ENCODE peak calls at places on chromosomes 2 and 18, in four cellular contexts. E, U, T and C are unnamed samples.

GRCh38 chr2:86298411-86299390 is 38.7 kb downstream of the REEP1 start:
- DNase-seq in E (no peak), U (no peak), T (no peak), C (no peak)

GRCh38 chr2:122194546-122194945 is 439.1 kb downstream of the TSN start:
- DNase-seq in E (no peak), U (no peak), T (no peak), C (no peak)

GRCh38 chr2:74577448-74577847 is 22.9 kb downstream of the DOK1 start:
- DNase-seq in E (no peak), U (no peak), T (no peak), C (no peak)

GRCh38 chr2:209501579-209501978 is 77.7 kb downstream of the MAP2 start:
- DNase-seq in E (no peak), U (no peak), T (no peak), C (peak)

GRCh38 chr2:58131191-58132011 is 84.8 kb downstream of the VRK2 start:
- DNase-seq in E (no peak), U (peak), T (no peak), C (peak)

GRCh38 chr2:174495365-174496012 is 8.7 kb upstream of the GPR155 start:
- DNase-seq in E (peak), U (no peak), T (no peak), C (peak)

GRCh38 chr2:36912692-36913091 is 53.6 kb downstream of the STRN start:
- DNase-seq in E (no peak), U (peak), T (no peak), C (peak)

GRCh38 chr2:85698880-85699254 is 4.7 kb downstream of the GNLY start:
- DNase-seq in E (no peak), U (no peak), T (no peak), C (no peak)

GRCh38 chr2:226215902-226216503 is 583.6 kb downstream of the IRS1 start:
- DNase-seq in E (peak), U (peak), T (peak), C (peak)

GRCh38 chr2:174051741-174052638 is 86.8 kb upstream of the SP3 start:
- DNase-seq in E (no peak), U (peak), T (no peak), C (peak)

GRCh38 chr2:234733795-234734600 is 217.8 kb upstream of the SH3BP4 start:
- DNase-seq in E (no peak), U (no peak), T (no peak), C (no peak)

GRCh38 chr2:74006424-74006823 is 21.7 kb downstream of the TET3 start:
- DNase-seq in E (no peak), U (peak), T (no peak), C (no peak)

GRCh38 chr2:158131919-158132566 is 30.4 kb downstream of the UPP2 start:
- DNase-seq in E (peak), U (no peak), T (no peak), C (no peak)

GRCh38 chr2:42916394-42916793 is 124.0 kb upstream of the HAAO start:
- DNase-seq in E (no peak), U (no peak), T (no peak), C (no peak)

GRCh38 chr2:105388971-105389381 is 9.9 kb downstream of the FHL2 start:
- DNase-seq in E (no peak), U (peak), T (no peak), C (peak)

GRCh38 chr2:126792186-126792585 is 106.5 kb upstream of the TEX51 start:
- DNase-seq in E (no peak), U (no peak), T (peak), C (no peak)

GRCh38 chr18:2903006-2903405 is 56.2 kb downstream of the EMILIN2 start:
- DNase-seq in E (no peak), U (peak), T (peak), C (peak)

GRCh38 chr2:168198476-168199192 is 48.8 kb downstream of the STK39 start:
- DNase-seq in E (no peak), U (no peak), T (no peak), C (peak)

GRCh38 chr18:58714821-58715220 is 43.6 kb downstream of the MALT1 start:
- DNase-seq in E (no peak), U (no peak), T (no peak), C (no peak)

GRCh38 chr2:97995734-97996624 is at the start of gene TMEM131:
- DNase-seq in E (peak), U (peak), T (peak), C (peak)

GRCh38 chr18:39647627-39648502 is 2082.3 kb upstream of the CELF4 start:
- DNase-seq in E (peak), U (peak), T (no peak), C (peak)

GRCh38 chr2:237533668-237534138 is 32.7 kb upstream of the PRLH start:
- DNase-seq in E (no peak), U (no peak), T (no peak), C (no peak)

GRCh38 chr18:59006461-59007067 is 133.1 kb upstream of the SEC11C start:
- DNase-seq in E (no peak), U (no peak), T (no peak), C (peak)

GRCh38 chr2:223086360-223086981 is 34.5 kb downstream of the KCNE4 start:
- DNase-seq in E (no peak), U (no peak), T (no peak), C (no peak)

GRCh38 chr2:191710411-191710900 is 32.5 kb downstream of the NABP1 start:
- DNase-seq in E (no peak), U (peak), T (no peak), C (peak)

GRCh38 chr2:205766765-205767359 is 84.6 kb downstream of the NRP2 start:
- DNase-seq in E (no peak), U (peak), T (no peak), C (peak)

GRCh38 chr2:170711774-170712652 is 3.1 kb upstream of the SP5 start:
- DNase-seq in E (peak), U (no peak), T (no peak), C (no peak)

GRCh38 chr18:28159055-28159454 is 17.9 kb downstream of the CDH2 start:
- DNase-seq in E (no peak), U (no peak), T (no peak), C (no peak)

GRCh38 chr2:217228732-217229131 is 368.9 kb upstream of the TNP1 start:
- DNase-seq in E (no peak), U (no peak), T (no peak), C (no peak)

GRCh38 chr2:180174580-180174979 is 167.5 kb upstream of the CWC22 start:
- DNase-seq in E (no peak), U (no peak), T (no peak), C (no peak)

GRCh38 chr2:8659092-8659734 is 22.6 kb upstream of the ID2 start:
- DNase-seq in E (no peak), U (no peak), T (no peak), C (no peak)

GRCh38 chr2:603427-603826 is 73.8 kb downstream of the TMEM18 start:
- DNase-seq in E (no peak), U (no peak), T (no peak), C (no peak)

GRCh38 chr2:25373269-25373981 is 31.7 kb upstream of the DNMT3A start:
- DNase-seq in E (no peak), U (no peak), T (peak), C (no peak)